ENCODE peak calls at places on chromosomes 7 and 10, in six cellular contexts. U, K, Z, M, H and F are unnamed samples.

GRCh38 chr7:39592586-39592985 is 26.4 kb downstream of the YAE1 start:
- DNase-seq in U (peak; percentile 73), K (peak; percentile 46), Z (no peak), M (no peak), H (no peak), F (no peak)

GRCh38 chr7:142556745-142557144 is 192.5 kb upstream of the PRSS1 start:
- DNase-seq in U (peak; percentile 94), K (peak; percentile 97), Z (no peak), M (peak; percentile 59), H (peak; percentile 65), F (peak; percentile 85)

GRCh38 chr10:33421789-33422188 is 87.3 kb upstream of the NRP1 start:
- DNase-seq in U (peak; percentile 93), K (peak; percentile 93), Z (no peak), M (no peak), H (peak; percentile 58), F (no peak)

GRCh38 chr10:17249820-17250219 is 21.8 kb downstream of the VIM start:
- DNase-seq in U (peak; percentile 49), K (peak; percentile 46), Z (no peak), M (peak; percentile 30), H (no peak), F (no peak)

GRCh38 chr10:33565231-33565630 is 230.8 kb upstream of the NRP1 start:
- DNase-seq in U (no peak), K (no peak), Z (no peak), M (no peak), H (no peak), F (no peak)

GRCh38 chr7:29289156-29290021 is 94.8 kb downstream of the CHN2 start:
- DNase-seq in U (peak; percentile 71), K (no peak), Z (peak; percentile 33), M (no peak), H (no peak), F (no peak)

GRCh38 chr10:71688256-71688655 is 31.3 kb downstream of the C10orf105 start:
- DNase-seq in U (no peak), K (no peak), Z (no peak), M (no peak), H (no peak), F (no peak)

GRCh38 chr7:32588657-32589056 is 93.4 kb downstream of the AVL9 start:
- DNase-seq in U (peak; percentile 83), K (peak; percentile 28), Z (no peak), M (no peak), H (peak; percentile 16), F (no peak)

GRCh38 chr7:105215182-105215581 is 173.5 kb downstream of the SRPK2 start:
- DNase-seq in U (no peak), K (no peak), Z (no peak), M (no peak), H (no peak), F (no peak)

GRCh38 chr7:150919160-150919559 is 59.0 kb downstream of the KCNH2 start:
- DNase-seq in U (no peak), K (no peak), Z (no peak), M (no peak), H (no peak), F (no peak)

GRCh38 chr10:75020168-75020567 is 91.3 kb upstream of the SAMD8 start:
- DNase-seq in U (no peak), K (no peak), Z (no peak), M (no peak), H (no peak), F (no peak)

GRCh38 chr7:44283381-44284211 is 41.8 kb downstream of the CAMK2B start:
- DNase-seq in U (no peak), K (no peak), Z (no peak), M (no peak), H (no peak), F (no peak)

GRCh38 chr10:62188021-62188616 is 80.5 kb downstream of the RTKN2 start:
- DNase-seq in U (no peak), K (peak; percentile 45), Z (no peak), M (no peak), H (no peak), F (no peak)

GRCh38 chr7:18458830-18459229 is 36.7 kb upstream of the HDAC9 start:
- DNase-seq in U (no peak), K (no peak), Z (no peak), M (no peak), H (no peak), F (no peak)

GRCh38 chr10:110865804-110866482 is 5.8 kb upstream of the PDCD4 start:
- DNase-seq in U (no peak), K (no peak), Z (no peak), M (no peak), H (peak; percentile 39), F (peak; percentile 40)

GRCh38 chr7:35596061-35596460 is 98.9 kb downstream of the HERPUD2 start:
- DNase-seq in U (peak; percentile 61), K (peak; percentile 13), Z (no peak), M (no peak), H (no peak), F (no peak)

GRCh38 chr10:14439451-14440259 is 108.9 kb upstream of the FRMD4A start:
- DNase-seq in U (no peak), K (no peak), Z (no peak), M (no peak), H (no peak), F (no peak)

GRCh38 chr10:114306116-114306973 is 67.3 kb downstream of the VWA2 start:
- DNase-seq in U (peak; percentile 92), K (peak; percentile 87), Z (no peak), M (no peak), H (no peak), F (no peak)

GRCh38 chr10:78805176-78805575 is 263.6 kb upstream of the ZMIZ1 start:
- DNase-seq in U (peak; percentile 98), K (peak; percentile 100), Z (no peak), M (no peak), H (peak; percentile 92), F (no peak)

GRCh38 chr10:97120370-97120769 is 65.4 kb downstream of the SLIT1 start:
- DNase-seq in U (no peak), K (no peak), Z (no peak), M (no peak), H (no peak), F (no peak)

GRCh38 chr7:127252736-127253288 is at the start of gene GRM8:
- DNase-seq in U (peak; percentile 11), K (peak; percentile 14), Z (no peak), M (peak; percentile 87), H (peak; percentile 61), F (peak; percentile 52)

GRCh38 chr10:62046522-62047239 is 145.2 kb downstream of the ARID5B start:
- DNase-seq in U (peak; percentile 84), K (peak; percentile 97), Z (peak; percentile 55), M (no peak), H (peak; percentile 63), F (peak; percentile 86)

GRCh38 chr10:89466599-89467035 is 52.2 kb downstream of the IFIT5 start:
- DNase-seq in U (peak; percentile 77), K (peak; percentile 93), Z (no peak), M (peak; percentile 48), H (peak; percentile 65), F (no peak)

GRCh38 chr7:128713794-128714193 is 25.4 kb upstream of the CALU start:
- DNase-seq in U (no peak), K (peak; percentile 49), Z (no peak), M (no peak), H (no peak), F (no peak)

DNA sequence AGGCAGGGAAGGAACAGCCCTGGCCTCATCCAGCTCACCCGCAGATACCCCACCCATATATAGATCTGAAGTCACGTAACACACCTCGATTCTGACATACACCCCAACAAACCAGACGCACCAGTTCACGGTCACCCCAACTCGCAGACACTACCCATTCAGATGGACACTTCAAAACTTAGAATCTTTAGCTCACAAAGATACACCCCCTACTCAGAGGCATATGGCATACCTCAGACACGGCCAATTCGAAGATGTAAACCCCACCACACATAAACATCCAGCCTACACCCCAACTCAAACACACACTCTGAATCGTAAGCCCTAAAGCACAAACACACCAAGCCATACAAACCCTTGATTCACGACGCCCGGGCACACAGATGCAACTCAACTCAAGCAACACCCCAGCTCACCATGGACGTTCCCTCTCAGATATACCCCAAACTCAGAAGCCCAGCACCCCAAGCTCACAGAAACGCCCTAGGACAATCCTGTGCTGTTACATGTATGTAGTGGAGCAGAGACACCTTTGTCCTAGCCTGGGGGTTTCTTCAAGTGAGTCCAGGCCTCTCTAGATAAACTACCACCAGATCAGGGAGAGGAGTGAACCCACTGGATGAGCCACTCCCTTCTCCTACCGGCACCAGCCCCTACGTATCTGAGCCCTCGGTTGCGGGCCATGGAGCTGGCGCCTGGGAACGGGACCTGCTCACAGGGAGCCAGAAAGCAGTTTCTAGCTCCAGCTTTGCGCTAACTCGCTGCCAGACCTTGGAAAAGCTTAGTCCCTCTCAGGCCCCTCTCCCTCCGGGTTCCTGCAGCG is 8.8 kb downstream of the PSD start:
- DNase-seq in U (no peak), K (no peak), Z (no peak), M (peak; percentile 64), H (no peak), F (no peak)
- H2AFZ ChIP-seq in U (no peak overlapping the region), K (no peak overlapping the region), Z (no peak overlapping the region), M (peak overlapping the region; percentile 94), H (peak overlapping the region; percentile 62), F (no peak overlapping the region)

GRCh38 chr7:157737151-157738063 is 400.6 kb downstream of the DNAJB6 start:
- DNase-seq in U (no peak), K (no peak), Z (no peak), M (no peak), H (no peak), F (no peak)
- TF ChIP-seq EZH2 in U (no peak), K (no peak), Z (no peak), M (no peak), H (no peak), F (no peak)

DNA sequence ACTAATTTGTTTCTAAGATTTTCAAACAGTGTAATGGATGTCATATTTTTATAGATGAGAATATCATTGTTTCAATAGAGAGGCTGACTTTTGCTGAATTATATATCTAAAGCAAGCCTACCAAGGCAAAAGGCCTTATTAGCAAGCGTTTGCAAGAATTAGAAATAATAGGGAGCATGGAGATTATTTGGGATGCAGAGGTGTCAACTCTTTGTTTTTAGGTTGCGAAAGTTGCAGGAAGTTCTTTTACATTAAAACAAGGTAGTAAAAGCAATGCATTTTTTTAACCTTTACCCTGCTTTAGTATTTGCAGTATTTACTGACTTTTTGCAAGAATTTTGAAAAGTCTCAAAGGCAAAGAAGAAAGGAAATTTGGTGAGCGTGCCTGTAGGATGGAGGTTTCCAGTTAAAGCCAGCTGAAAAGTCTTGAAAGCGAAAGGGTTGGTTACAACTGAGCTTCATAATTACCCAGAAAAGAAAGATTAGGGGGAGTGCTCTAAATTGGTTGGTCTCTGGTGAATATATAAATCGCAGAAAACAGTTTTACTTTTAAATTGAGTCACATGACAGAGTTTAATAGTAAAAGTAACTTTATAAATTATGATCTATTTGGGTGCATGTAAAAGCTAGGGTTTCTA is 81.6 kb downstream of the MKLN1 start:
- DNase-seq in U (no peak), K (no peak), Z (no peak), M (peak; percentile 42), H (no peak), F (no peak)
- H3K79me2 ChIP-seq in U (peaks cover 1% of the 10 kb centered on the region), K (no peaks in the 10 kb centered on the region), Z (no peaks in the 10 kb centered on the region), M (peaks cover 18% of the 10 kb centered on the region), H (peaks cover 51% of the 10 kb centered on the region), F (peaks cover 3% of the 10 kb centered on the region)

GRCh38 chr10:99659868-99660366 is 608 bp downstream of the ENTPD7 start:
- DNase-seq in U (no peak), K (no peak), Z (no peak), M (peak; percentile 30), H (no peak), F (no peak)
- H2AFZ ChIP-seq in U (peak overlapping the region; percentile 6), K (peak overlapping the region; percentile 90), Z (peak overlapping the region; percentile 96), M (peak overlapping the region; percentile 94), H (peak overlapping the region; percentile 54), F (peak overlapping the region; percentile 98)

GRCh38 chr10:11250304-11250703 is 232.6 kb downstream of the CELF2 start:
- DNase-seq in U (no peak), K (no peak), Z (no peak), M (no peak), H (no peak), F (no peak)
- TF ChIP-seq EZH2 in U (no peak), K (no peak), Z (no peak), M (no peak), H (no peak), F (no peak)

GRCh38 chr10:124962421-124962820 is 20.5 kb downstream of the ZRANB1 start:
- DNase-seq in U (peak; percentile 71), K (peak; percentile 6), Z (no peak), M (no peak), H (no peak), F (no peak)
- H3K79me2 ChIP-seq in U (peaks cover 62% of the 10 kb centered on the region), K (peaks cover 72% of the 10 kb centered on the region), Z (peaks cover 15% of the 10 kb centered on the region), M (peaks cover 93% of the 10 kb centered on the region), H (peaks cover 99% of the 10 kb centered on the region), F (peaks cover 45% of the 10 kb centered on the region)